ENCODE peak calls at places on chromosomes 13 and 19, in four cellular contexts. T is ACHN, S is D341Med, V is NCI-H345. K is an unnamed sample.

GRCh38 chr13:95298971-95299627 is 2.2 kb downstream of the ABCC4 start:
- DNase-seq in T (peak; percentile 64), V (no peak), S (no peak), K (no peak)

GRCh38 chr13:62721893-62722292 is 1306.2 kb upstream of the PCDH20 start:
- DNase-seq in V (no peak), T (no peak), S (no peak), K (no peak)

GRCh38 chr13:32048816-32049215 is 17.2 kb downstream of the FRY start:
- DNase-seq in T (no peak), S (no peak), V (no peak), K (peak; percentile 67)

GRCh38 chr19:14695471-14695870 is 5.6 kb downstream of the ZNF333 start:
- DNase-seq in V (no peak), T (no peak), S (no peak), K (no peak)

GRCh38 chr19:3818479-3818878 is 32.3 kb upstream of the MATK start:
- DNase-seq in T (peak; percentile 5), V (no peak), S (no peak), K (peak; percentile 52)

GRCh38 chr13:41639955-41640780 is 182.8 kb downstream of the RGCC start:
- DNase-seq in V (no peak), T (no peak), S (no peak), K (no peak)

GRCh38 chr13:94550030-94550738 is 45.8 kb downstream of the TGDS start:
- DNase-seq in T (peak; percentile 40), V (no peak), S (no peak), K (no peak)

GRCh38 chr13:44106231-44107152 is 226.8 kb downstream of the LACC1 start:
- DNase-seq in T (no peak), S (no peak), V (no peak), K (no peak)

GRCh38 chr13:74052402-74052928 is 81.7 kb downstream of the KLF12 start:
- DNase-seq in V (no peak), S (no peak), T (no peak), K (no peak)

GRCh38 chr19:6164906-6165531 is 29.6 kb downstream of the ACSBG2 start:
- DNase-seq in T (no peak), S (no peak), V (no peak), K (no peak)

GRCh38 chr19:8242212-8242821 is 33.1 kb downstream of the CERS4 start:
- DNase-seq in T (no peak), V (no peak), S (no peak), K (peak; percentile 63)

GRCh38 chr13:95391785-95392184 is 90.5 kb upstream of the ABCC4 start:
- DNase-seq in T (no peak), S (no peak), V (no peak), K (no peak)

GRCh38 chr19:1991018-1991390 is 24.5 kb downstream of the BTBD2 start:
- DNase-seq in T (no peak), S (no peak), V (no peak), K (no peak)

GRCh38 chr19:48965033-48965805 is at the start of gene FTL:
- DNase-seq in V (peak; percentile 93), S (peak; percentile 98), T (peak; percentile 92), K (peak; percentile 97)

GRCh38 chr19:39310558-39311311 is 9.9 kb downstream of the LRFN1 start:
- DNase-seq in T (no peak), V (no peak), S (no peak), K (no peak)

GRCh38 chr13:109904218-109904617 is 117.8 kb upstream of the IRS2 start:
- DNase-seq in T (no peak), S (no peak), V (no peak), K (peak; percentile 43)

GRCh38 chr19:3270908-3271307 is 46.4 kb downstream of the CELF5 start:
- DNase-seq in T (no peak), S (peak; percentile 59), V (peak; percentile 57), K (no peak)

GRCh38 chr19:3520166-3521103 is 14.3 kb downstream of the FZR1 start:
- DNase-seq in T (no peak), S (no peak), V (no peak), K (no peak)

GRCh38 chr19:789473-790052 is 7.7 kb upstream of the PTBP1 start:
- DNase-seq in V (no peak), S (no peak), T (no peak), K (no peak)

K was measured in KBM-7.